ENCODE peak calls at places on chromosome 18, in five cellular contexts. One of them, this sample, is unnamed.
A peak's percentile ranks its signal among the peaks of the same experiment; 100 is the strongest.

GRCh38 chr18:24651472-24651871 is 191.0 kb downstream of the HRH4 start:
- DNase-seq in PC-3: no peak
- DNase-seq in uterus: no peak
- DNase-seq in RWPE1: no peak
- DNase-seq in WTC11: no peak
- DNase-seq in this sample: no peak

GRCh38 chr18:45518770-45519169 is 96.5 kb upstream of the SLC14A2 start:
- DNase-seq in WTC11: no peak
- DNase-seq in uterus: no peak
- DNase-seq in RWPE1: no peak
- DNase-seq in PC-3: no peak
- DNase-seq in this sample: no peak

GRCh38 chr18:48076461-48076860 is 146.0 kb upstream of the SMAD2 start:
- DNase-seq in PC-3: no peak
- DNase-seq in uterus: no peak
- DNase-seq in RWPE1: no peak
- DNase-seq in WTC11: no peak
- DNase-seq in this sample: no peak

GRCh38 chr18:5678779-5679406 is 135.1 kb upstream of the EPB41L3 start:
- DNase-seq in RWPE1: no peak
- DNase-seq in PC-3: no peak
- DNase-seq in uterus: no peak
- DNase-seq in WTC11: no peak
- DNase-seq in this sample: no peak

GRCh38 chr18:78431606-78432005 is 548.0 kb upstream of the SALL3 start:
- DNase-seq in uterus: no peak
- DNase-seq in PC-3: no peak
- DNase-seq in WTC11: peak; percentile 18
- DNase-seq in RWPE1: no peak
- DNase-seq in this sample: no peak

GRCh38 chr18:24003903-24004640 is 10.5 kb upstream of the TTC39C start:
- DNase-seq in RWPE1: no peak
- DNase-seq in uterus: no peak
- DNase-seq in PC-3: no peak
- DNase-seq in WTC11: no peak
- DNase-seq in this sample: no peak

GRCh38 chr18:35344736-35345459 is 678 bp upstream of the ZNF24 start:
- DNase-seq in WTC11: no peak
- DNase-seq in uterus: no peak
- DNase-seq in RWPE1: no peak
- DNase-seq in PC-3: no peak
- DNase-seq in this sample: no peak

GRCh38 chr18:79941473-79942119 is 9.9 kb downstream of the SLC66A2 start:
- DNase-seq in PC-3: no peak
- DNase-seq in WTC11: no peak
- DNase-seq in uterus: no peak
- DNase-seq in RWPE1: no peak
- DNase-seq in this sample: peak; percentile 10

GRCh38 chr18:26443853-26444252 is 104.5 kb downstream of the KCTD1 start:
- DNase-seq in RWPE1: no peak
- DNase-seq in uterus: no peak
- DNase-seq in WTC11: no peak
- DNase-seq in PC-3: no peak
- DNase-seq in this sample: no peak

GRCh38 chr18:76656925-76657324 is 161.9 kb upstream of the ZNF516 start:
- DNase-seq in RWPE1: no peak
- DNase-seq in uterus: no peak
- DNase-seq in PC-3: no peak
- DNase-seq in WTC11: no peak
- DNase-seq in this sample: no peak

GRCh38 chr18:64713284-64713683 is 564.4 kb upstream of the LINC00305 start:
- DNase-seq in uterus: no peak
- DNase-seq in PC-3: peak; percentile 40
- DNase-seq in RWPE1: no peak
- DNase-seq in WTC11: no peak
- DNase-seq in this sample: no peak

GRCh38 chr18:78977627-78978271 is 1.9 kb upstream of the SALL3 start:
- DNase-seq in uterus: no peak
- DNase-seq in RWPE1: no peak
- DNase-seq in WTC11: peak; percentile 50
- DNase-seq in PC-3: no peak
- DNase-seq in this sample: no peak

GRCh38 chr18:23703057-23703986 is 14.1 kb downstream of the LAMA3 start:
- DNase-seq in PC-3: peak; percentile 80
- DNase-seq in WTC11: no peak
- DNase-seq in uterus: no peak
- DNase-seq in RWPE1: peak; percentile 42
- DNase-seq in this sample: no peak

GRCh38 chr18:5543854-5544389 is at the start of gene EPB41L3:
- DNase-seq in PC-3: no peak
- DNase-seq in WTC11: peak; percentile 49
- DNase-seq in uterus: peak; percentile 39
- DNase-seq in RWPE1: no peak
- DNase-seq in this sample: no peak

GRCh38 chr18:33781429-33781828 is 203.4 kb downstream of the ASXL3 start:
- DNase-seq in RWPE1: no peak
- DNase-seq in uterus: no peak
- DNase-seq in WTC11: no peak
- DNase-seq in PC-3: no peak
- DNase-seq in this sample: no peak

GRCh38 chr18:75390854-75391253 is 36.6 kb downstream of the SMIM21 start:
- DNase-seq in PC-3: no peak
- DNase-seq in RWPE1: no peak
- DNase-seq in uterus: no peak
- DNase-seq in WTC11: no peak
- DNase-seq in this sample: no peak

GRCh38 chr18:54254265-54254758 is 15.0 kb upstream of the POLI start:
- DNase-seq in uterus: no peak
- DNase-seq in RWPE1: peak; percentile 36
- DNase-seq in WTC11: no peak
- DNase-seq in PC-3: peak; percentile 77
- DNase-seq in this sample: no peak

GRCh38 chr18:47689386-47689785 is 241.1 kb downstream of the SMAD2 start:
- DNase-seq in WTC11: peak; percentile 16
- DNase-seq in RWPE1: no peak
- DNase-seq in PC-3: no peak
- DNase-seq in uterus: no peak
- DNase-seq in this sample: no peak

GRCh38 chr18:29979884-29980283 is 1062.7 kb downstream of the DSC3 start:
- DNase-seq in PC-3: peak; percentile 28
- DNase-seq in RWPE1: no peak
- DNase-seq in uterus: no peak
- DNase-seq in WTC11: no peak
- DNase-seq in this sample: no peak

GRCh38 chr18:49487711-49488310 is 777 bp upstream of the C18orf32 start:
- DNase-seq in PC-3: no peak
- DNase-seq in uterus: no peak
- DNase-seq in RWPE1: no peak
- DNase-seq in WTC11: no peak
- DNase-seq in this sample: no peak

GRCh38 chr18:48902023-48902855 is 48.5 kb downstream of the SMAD7 start:
- DNase-seq in WTC11: no peak
- DNase-seq in PC-3: peak; percentile 66
- DNase-seq in uterus: peak; percentile 89
- DNase-seq in RWPE1: peak; percentile 43
- DNase-seq in this sample: peak; percentile 77

GRCh38 chr18:3869848-3870247 is 419.9 kb downstream of the TGIF1 start:
- DNase-seq in uterus: no peak
- DNase-seq in RWPE1: peak; percentile 39
- DNase-seq in WTC11: no peak
- DNase-seq in PC-3: peak; percentile 72
- DNase-seq in this sample: no peak

GRCh38 chr18:61929881-61930640 is 37.3 kb upstream of the RNF152 start:
- DNase-seq in PC-3: no peak
- DNase-seq in WTC11: no peak
- DNase-seq in RWPE1: peak; percentile 13
- DNase-seq in uterus: no peak
- DNase-seq in this sample: no peak

GRCh38 chr18:26190506-26190905 is 35.7 kb upstream of the TAF4B start:
- DNase-seq in uterus: no peak
- DNase-seq in WTC11: no peak
- DNase-seq in RWPE1: no peak
- DNase-seq in PC-3: no peak
- DNase-seq in this sample: no peak

GRCh38 chr18:36640005-36640952 is 188.5 kb downstream of the TPGS2 start:
- DNase-seq in PC-3: no peak
- DNase-seq in WTC11: no peak
- DNase-seq in RWPE1: no peak
- DNase-seq in uterus: no peak
- DNase-seq in this sample: no peak

GRCh38 chr18:49018961-49019445 is 68.2 kb upstream of the SMAD7 start:
- DNase-seq in WTC11: no peak
- DNase-seq in uterus: no peak
- DNase-seq in RWPE1: no peak
- DNase-seq in PC-3: no peak
- DNase-seq in this sample: no peak

GRCh38 chr18:32934201-32934600 is 161.4 kb upstream of the KLHL14 start:
- DNase-seq in uterus: no peak
- DNase-seq in RWPE1: no peak
- DNase-seq in WTC11: no peak
- DNase-seq in PC-3: no peak
- DNase-seq in this sample: no peak

GRCh38 chr18:32956591-32957310 is 183.9 kb upstream of the KLHL14 start:
- DNase-seq in WTC11: no peak
- DNase-seq in uterus: no peak
- DNase-seq in RWPE1: peak; percentile 0
- DNase-seq in PC-3: no peak
- DNase-seq in this sample: no peak

GRCh38 chr18:23746851-23747250 is 57.6 kb downstream of the LAMA3 start:
- DNase-seq in WTC11: no peak
- DNase-seq in uterus: no peak
- DNase-seq in PC-3: no peak
- DNase-seq in RWPE1: no peak
- DNase-seq in this sample: no peak

GRCh38 chr18:23573020-23573419 is 13.3 kb downstream of the NPC1 start:
- DNase-seq in uterus: no peak
- DNase-seq in WTC11: no peak
- DNase-seq in RWPE1: no peak
- DNase-seq in PC-3: no peak
- DNase-seq in this sample: no peak

GRCh38 chr18:12376034-12376717 is 851 bp downstream of the AFG3L2 start:
- DNase-seq in WTC11: no peak
- DNase-seq in RWPE1: peak; percentile 37
- DNase-seq in PC-3: peak; percentile 30
- DNase-seq in uterus: no peak
- DNase-seq in this sample: peak; percentile 27

GRCh38 chr18:12377556-12378553 is 828 bp upstream of the AFG3L2 start:
- DNase-seq in uterus: peak; percentile 15
- DNase-seq in PC-3: no peak
- DNase-seq in RWPE1: no peak
- DNase-seq in WTC11: no peak
- DNase-seq in this sample: no peak

GRCh38 chr18:12374398-12374797 is 2.6 kb downstream of the AFG3L2 start:
- DNase-seq in PC-3: no peak
- DNase-seq in RWPE1: no peak
- DNase-seq in WTC11: no peak
- DNase-seq in uterus: no peak
- DNase-seq in this sample: no peak

GRCh38 chr18:12373771-12374116 is 3.3 kb downstream of the AFG3L2 start:
- DNase-seq in PC-3: no peak
- DNase-seq in RWPE1: no peak
- DNase-seq in uterus: no peak
- DNase-seq in WTC11: no peak
- DNase-seq in this sample: no peak

GRCh38 chr18:12376718-12377555 is at the start of gene AFG3L2:
- DNase-seq in uterus: peak; percentile 100
- DNase-seq in WTC11: peak; percentile 100
- DNase-seq in PC-3: peak; percentile 98
- DNase-seq in RWPE1: peak; percentile 98
- DNase-seq in this sample: peak; percentile 100
- TF ChIP-seq CTCF in uterus: peak; percentile 23
- TF ChIP-seq CTCF in WTC11: no peak
- TF ChIP-seq CTCF in PC-3: no peak
- TF ChIP-seq CTCF in RWPE1: no peak
- TF ChIP-seq CTCF in this sample: no peak

GRCh38 chr18:70578480-70578879 is 289.6 kb downstream of the SOCS6 start:
- DNase-seq in uterus: no peak
- DNase-seq in WTC11: peak; percentile 19
- DNase-seq in PC-3: no peak
- DNase-seq in RWPE1: no peak
- DNase-seq in this sample: no peak
- TF ChIP-seq CTCF in uterus: no peak
- TF ChIP-seq CTCF in WTC11: no peak
- TF ChIP-seq CTCF in PC-3: peak; percentile 60
- TF ChIP-seq CTCF in RWPE1: no peak
- TF ChIP-seq CTCF in this sample: no peak

GRCh38 chr18:13835202-13835601 is 11.3 kb downstream of the MC5R start:
- DNase-seq in PC-3: no peak
- DNase-seq in uterus: no peak
- DNase-seq in WTC11: no peak
- DNase-seq in RWPE1: no peak
- DNase-seq in this sample: no peak

GRCh38 chr18:13834501-13835015 is 10.6 kb downstream of the MC5R start:
- DNase-seq in RWPE1: no peak
- DNase-seq in uterus: no peak
- DNase-seq in PC-3: peak; percentile 4
- DNase-seq in WTC11: no peak
- DNase-seq in this sample: no peak

GRCh38 chr18:13826209-13826608 is 2.3 kb downstream of the MC5R start:
- DNase-seq in RWPE1: no peak
- DNase-seq in uterus: no peak
- DNase-seq in WTC11: no peak
- DNase-seq in PC-3: no peak
- DNase-seq in this sample: no peak

GRCh38 chr18:13836559-13836958 is 12.6 kb downstream of the MC5R start:
- DNase-seq in PC-3: no peak
- DNase-seq in uterus: no peak
- DNase-seq in RWPE1: no peak
- DNase-seq in WTC11: no peak
- DNase-seq in this sample: no peak

DNA sequence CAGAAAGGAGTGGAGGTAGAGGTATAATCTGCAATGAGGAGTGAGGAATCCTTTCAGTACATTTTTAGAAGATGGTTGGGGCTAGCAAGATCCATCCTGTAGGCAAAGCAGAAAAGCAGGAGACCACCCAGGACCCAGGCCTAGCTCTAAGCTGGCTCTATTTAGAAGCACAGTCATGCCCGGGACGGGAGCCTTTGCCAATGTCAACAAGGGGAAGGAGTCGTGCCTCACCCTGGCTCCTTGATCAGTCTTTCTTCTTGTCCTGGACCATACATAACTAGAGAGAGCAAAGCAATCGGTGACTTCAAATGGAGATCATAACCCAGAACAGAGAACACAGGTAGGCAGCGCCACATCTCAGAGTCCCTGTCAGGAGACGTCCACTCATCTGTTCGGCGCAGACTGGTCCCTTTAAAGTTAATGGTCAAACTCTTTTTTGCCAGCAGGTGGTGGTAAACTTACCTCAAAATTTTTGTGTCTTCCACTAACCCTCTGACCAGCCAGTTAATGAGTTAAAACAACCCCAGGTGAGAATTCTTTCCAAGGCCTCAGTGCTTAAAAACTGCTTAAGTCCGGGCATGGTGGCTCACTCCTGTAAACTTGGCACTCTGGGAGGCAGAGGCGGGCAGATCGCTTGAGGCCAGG is 8.0 kb downstream of the MC5R start:
- DNase-seq in RWPE1: peak; percentile 15
- DNase-seq in WTC11: no peak
- DNase-seq in uterus: no peak
- DNase-seq in PC-3: peak; percentile 72
- DNase-seq in this sample: no peak
- TF ChIP-seq CTCF in RWPE1: no peak
- TF ChIP-seq CTCF in WTC11: no peak
- TF ChIP-seq CTCF in uterus: no peak
- TF ChIP-seq CTCF in PC-3: peak; percentile 61
- TF ChIP-seq CTCF in this sample: no peak

GRCh38 chr18:58559427-58560186 is 69.3 kb downstream of the ALPK2 start:
- DNase-seq in WTC11: no peak
- DNase-seq in PC-3: no peak
- DNase-seq in uterus: no peak
- DNase-seq in RWPE1: no peak
- DNase-seq in this sample: no peak
- TF ChIP-seq CTCF in WTC11: no peak
- TF ChIP-seq CTCF in PC-3: no peak
- TF ChIP-seq CTCF in uterus: no peak
- TF ChIP-seq CTCF in RWPE1: no peak
- TF ChIP-seq CTCF in this sample: no peak

This sample was measured in omental fat pad.